ENCODE peak calls at places on chromosomes 12 and 14, in six cellular contexts. One of them, this sample, is unnamed.

GRCh38 chr14:106844608-106845285 is 1318.4 kb downstream of the TMEM121 start:
- DNase-seq in GM12892: peak
- DNase-seq in heart left ventricle: peak
- DNase-seq in retina: no peak
- DNase-seq in psoas muscle: peak
- DNase-seq in HEK293T: no peak
- DNase-seq in this sample: peak

GRCh38 chr14:68509188-68509953 is 283.5 kb downstream of the ZFP36L1 start:
- DNase-seq in GM12892: no peak
- DNase-seq in heart left ventricle: no peak
- DNase-seq in retina: no peak
- DNase-seq in psoas muscle: no peak
- DNase-seq in HEK293T: no peak
- DNase-seq in this sample: no peak

GRCh38 chr12:94037444-94037843 is 110.9 kb upstream of the PLXNC1 start:
- DNase-seq in GM12892: no peak
- DNase-seq in heart left ventricle: peak
- DNase-seq in retina: no peak
- DNase-seq in psoas muscle: no peak
- DNase-seq in HEK293T: no peak
- DNase-seq in this sample: no peak

GRCh38 chr12:39805651-39806050 is 186.0 kb upstream of the ABCD2 start:
- DNase-seq in GM12892: no peak
- DNase-seq in heart left ventricle: no peak
- DNase-seq in retina: no peak
- DNase-seq in psoas muscle: no peak
- DNase-seq in HEK293T: no peak
- DNase-seq in this sample: no peak

GRCh38 chr12:85322715-85323114 is 42.7 kb downstream of the ALX1 start:
- DNase-seq in GM12892: no peak
- DNase-seq in heart left ventricle: no peak
- DNase-seq in retina: no peak
- DNase-seq in psoas muscle: no peak
- DNase-seq in HEK293T: no peak
- DNase-seq in this sample: no peak

GRCh38 chr12:128920468-128920867 is 67.2 kb downstream of the GLT1D1 start:
- DNase-seq in GM12892: no peak
- DNase-seq in heart left ventricle: no peak
- DNase-seq in retina: no peak
- DNase-seq in psoas muscle: no peak
- DNase-seq in HEK293T: no peak
- DNase-seq in this sample: peak

GRCh38 chr14:33570717-33571058 is 380.2 kb downstream of the EGLN3 start:
- DNase-seq in GM12892: no peak
- DNase-seq in heart left ventricle: no peak
- DNase-seq in retina: no peak
- DNase-seq in psoas muscle: no peak
- DNase-seq in HEK293T: no peak
- DNase-seq in this sample: no peak

GRCh38 chr12:47408171-47408871 is 297.5 kb downstream of the RPAP3 start:
- DNase-seq in GM12892: no peak
- DNase-seq in heart left ventricle: no peak
- DNase-seq in retina: no peak
- DNase-seq in psoas muscle: no peak
- DNase-seq in HEK293T: no peak
- DNase-seq in this sample: no peak

GRCh38 chr12:124495194-124495983 is 72.0 kb downstream of the NCOR2 start:
- DNase-seq in GM12892: no peak
- DNase-seq in heart left ventricle: no peak
- DNase-seq in retina: no peak
- DNase-seq in psoas muscle: no peak
- DNase-seq in HEK293T: no peak
- DNase-seq in this sample: no peak

GRCh38 chr14:103528158-103528511 is 861 bp upstream of the TRMT61A start:
- DNase-seq in GM12892: no peak
- DNase-seq in heart left ventricle: peak
- DNase-seq in retina: peak
- DNase-seq in psoas muscle: peak
- DNase-seq in HEK293T: no peak
- DNase-seq in this sample: no peak

GRCh38 chr12:39329015-39329414 is 113.9 kb downstream of the KIF21A start:
- DNase-seq in GM12892: no peak
- DNase-seq in heart left ventricle: no peak
- DNase-seq in retina: no peak
- DNase-seq in psoas muscle: no peak
- DNase-seq in HEK293T: no peak
- DNase-seq in this sample: no peak

GRCh38 chr14:101830271-101830670 is 68.8 kb downstream of the PPP2R5C start:
- DNase-seq in GM12892: no peak
- DNase-seq in heart left ventricle: no peak
- DNase-seq in retina: no peak
- DNase-seq in psoas muscle: no peak
- DNase-seq in HEK293T: no peak
- DNase-seq in this sample: no peak

GRCh38 chr14:90091393-90091792 is 29.6 kb downstream of the KCNK13 start:
- DNase-seq in GM12892: no peak
- DNase-seq in heart left ventricle: no peak
- DNase-seq in retina: peak
- DNase-seq in psoas muscle: no peak
- DNase-seq in HEK293T: no peak
- DNase-seq in this sample: no peak

GRCh38 chr14:106460916-106461315 is 934.5 kb downstream of the TMEM121 start:
- DNase-seq in GM12892: no peak
- DNase-seq in heart left ventricle: no peak
- DNase-seq in retina: no peak
- DNase-seq in psoas muscle: no peak
- DNase-seq in HEK293T: no peak
- DNase-seq in this sample: no peak

GRCh38 chr12:32454866-32455265 is 55.5 kb downstream of the FGD4 start:
- DNase-seq in GM12892: no peak
- DNase-seq in heart left ventricle: no peak
- DNase-seq in retina: peak
- DNase-seq in psoas muscle: no peak
- DNase-seq in HEK293T: no peak
- DNase-seq in this sample: no peak

GRCh38 chr12:75712223-75712622 is 200.8 kb upstream of the KRR1 start:
- DNase-seq in GM12892: no peak
- DNase-seq in heart left ventricle: no peak
- DNase-seq in retina: no peak
- DNase-seq in psoas muscle: no peak
- DNase-seq in HEK293T: no peak
- DNase-seq in this sample: no peak

GRCh38 chr12:40168868-40169267 is 55.9 kb upstream of the LRRK2 start:
- DNase-seq in GM12892: no peak
- DNase-seq in heart left ventricle: no peak
- DNase-seq in retina: no peak
- DNase-seq in psoas muscle: no peak
- DNase-seq in HEK293T: no peak
- DNase-seq in this sample: no peak

GRCh38 chr14:94500264-94500663 is 9.0 kb downstream of the SERPINA12 start:
- DNase-seq in GM12892: no peak
- DNase-seq in heart left ventricle: no peak
- DNase-seq in retina: no peak
- DNase-seq in psoas muscle: no peak
- DNase-seq in HEK293T: no peak
- DNase-seq in this sample: no peak

GRCh38 chr12:109588461-109589239 is 15.1 kb downstream of the MVK start:
- DNase-seq in GM12892: no peak
- DNase-seq in heart left ventricle: no peak
- DNase-seq in retina: no peak
- DNase-seq in psoas muscle: no peak
- DNase-seq in HEK293T: no peak
- DNase-seq in this sample: no peak

GRCh38 chr12:56081393-56082347 is 1.7 kb downstream of the ERBB3 start:
- DNase-seq in GM12892: no peak
- DNase-seq in heart left ventricle: no peak
- DNase-seq in retina: no peak
- DNase-seq in psoas muscle: no peak
- DNase-seq in HEK293T: no peak
- DNase-seq in this sample: no peak

GRCh38 chr12:30909088-30909688 is 17.4 kb upstream of the TSPAN11 start:
- DNase-seq in GM12892: no peak
- DNase-seq in heart left ventricle: no peak
- DNase-seq in retina: no peak
- DNase-seq in psoas muscle: no peak
- DNase-seq in HEK293T: no peak
- DNase-seq in this sample: no peak

GRCh38 chr12:122174155-122174845 is at the start of gene IL31:
- DNase-seq in GM12892: no peak
- DNase-seq in heart left ventricle: no peak
- DNase-seq in retina: no peak
- DNase-seq in psoas muscle: no peak
- DNase-seq in HEK293T: no peak
- DNase-seq in this sample: no peak

GRCh38 chr12:2017724-2018337 is 13.6 kb upstream of the DCP1B start:
- DNase-seq in GM12892: no peak
- DNase-seq in heart left ventricle: no peak
- DNase-seq in retina: peak
- DNase-seq in psoas muscle: no peak
- DNase-seq in HEK293T: no peak
- DNase-seq in this sample: no peak

GRCh38 chr14:72651715-72652114 is 242.2 kb downstream of the DPF3 start:
- DNase-seq in GM12892: no peak
- DNase-seq in heart left ventricle: no peak
- DNase-seq in retina: peak
- DNase-seq in psoas muscle: no peak
- DNase-seq in HEK293T: no peak
- DNase-seq in this sample: no peak

GRCh38 chr14:38089123-38089522 is 118.6 kb upstream of the SSTR1 start:
- DNase-seq in GM12892: no peak
- DNase-seq in heart left ventricle: no peak
- DNase-seq in retina: no peak
- DNase-seq in psoas muscle: no peak
- DNase-seq in HEK293T: no peak
- DNase-seq in this sample: no peak

GRCh38 chr12:15244341-15244740 is 23.1 kb upstream of the RERG start:
- DNase-seq in GM12892: no peak
- DNase-seq in heart left ventricle: no peak
- DNase-seq in retina: no peak
- DNase-seq in psoas muscle: no peak
- DNase-seq in HEK293T: no peak
- DNase-seq in this sample: no peak

GRCh38 chr14:54229136-54229535 is 167.7 kb upstream of the CDKN3 start:
- DNase-seq in GM12892: no peak
- DNase-seq in heart left ventricle: no peak
- DNase-seq in retina: no peak
- DNase-seq in psoas muscle: no peak
- DNase-seq in HEK293T: no peak
- DNase-seq in this sample: no peak

GRCh38 chr12:89373772-89374572 is 21.7 kb upstream of the DUSP6 start:
- DNase-seq in GM12892: no peak
- DNase-seq in heart left ventricle: no peak
- DNase-seq in retina: no peak
- DNase-seq in psoas muscle: no peak
- DNase-seq in HEK293T: no peak
- DNase-seq in this sample: no peak

GRCh38 chr14:76923422-76924362 is 97.5 kb downstream of the LRRC74A start:
- DNase-seq in GM12892: no peak
- DNase-seq in heart left ventricle: no peak
- DNase-seq in retina: no peak
- DNase-seq in psoas muscle: no peak
- DNase-seq in HEK293T: no peak
- DNase-seq in this sample: no peak